ENCODE peak calls at places on chromosomes 11 and 22, in four cellular contexts. L, P, S and D are unnamed samples.

GRCh38 chr11:69138265-69138664 is 17.5 kb upstream of the SMIM38 start:
- DNase-seq in L (no peak), S (no peak), P (no peak), D (peak; percentile 51)

GRCh38 chr22:32717337-32718240 is 83.9 kb upstream of the TIMP3 start:
- DNase-seq in P (no peak), L (no peak), S (no peak), D (no peak)

GRCh38 chr11:123650901-123651300 is 3.5 kb downstream of the SCN3B start:
- DNase-seq in L (no peak), P (no peak), S (no peak), D (no peak)

GRCh38 chr11:129732926-129733325 is 82.7 kb upstream of the TMEM45B start:
- DNase-seq in P (peak; percentile 41), L (no peak), S (no peak), D (no peak)

GRCh38 chr11:60376601-60377000 is 1.7 kb upstream of the MS4A7 start:
- DNase-seq in P (no peak), L (no peak), S (no peak), D (no peak)

GRCh38 chr11:16881074-16881709 is 133.0 kb downstream of the PLEKHA7 start:
- DNase-seq in L (no peak), S (no peak), P (peak; percentile 84), D (peak; percentile 76)

GRCh38 chr11:71252782-71253730 is 679 bp upstream of the SHANK2 start:
- DNase-seq in L (no peak), P (peak; percentile 65), S (peak; percentile 53), D (peak; percentile 62)

GRCh38 chr22:27719535-27720227 is 81.9 kb downstream of the MN1 start:
- DNase-seq in S (no peak), L (no peak), P (no peak), D (no peak)

GRCh38 chr11:117835576-117835975 is 11.0 kb upstream of the FXYD2 start:
- DNase-seq in P (no peak), S (no peak), L (no peak), D (peak; percentile 4)

GRCh38 chr11:47451436-47451835 is 2.5 kb upstream of the RAPSN start:
- DNase-seq in P (no peak), S (no peak), L (no peak), D (no peak)

GRCh38 chr22:42283288-42284229 is 13.1 kb upstream of the TCF20 start:
- DNase-seq in L (peak; percentile 48), S (no peak), P (no peak), D (no peak)

GRCh38 chr11:121443688-121444275 is 8.3 kb upstream of the SORL1 start:
- DNase-seq in P (no peak), S (no peak), L (no peak), D (no peak)

GRCh38 chr11:114078423-114078822 is 18.9 kb downstream of the ZBTB16 start:
- DNase-seq in L (no peak), P (no peak), S (no peak), D (no peak)

GRCh38 chr22:29744902-29745301 is 21.9 kb downstream of the ZMAT5 start:
- DNase-seq in P (no peak), S (peak; percentile 16), L (no peak), D (peak; percentile 35)

GRCh38 chr11:129592191-129592590 is 216.5 kb downstream of the BARX2 start:
- DNase-seq in P (no peak), L (no peak), S (no peak), D (no peak)

GRCh38 chr22:43009444-43009843 is 5.5 kb downstream of the PACSIN2 start:
- DNase-seq in S (no peak), P (no peak), L (no peak), D (no peak)

GRCh38 chr11:50037282-50037681 is 4.6 kb downstream of the OR4C45 start:
- DNase-seq in P (no peak), L (no peak), S (no peak), D (no peak)

GRCh38 chr22:30277547-30278344 is 11.1 kb upstream of the OSM start:
- DNase-seq in L (no peak), S (no peak), P (no peak), D (no peak)

GRCh38 chr11:31325162-31325561 is 44.4 kb downstream of the DCDC1 start:
- DNase-seq in L (no peak), S (no peak), P (no peak), D (no peak)

GRCh38 chr11:19905280-19905853 is 192.7 kb downstream of the NAV2 start:
- DNase-seq in S (no peak), P (no peak), L (peak; percentile 58), D (no peak)

GRCh38 chr22:35409783-35410662 is 10.1 kb downstream of the MCM5 start:
- DNase-seq in S (peak; percentile 52), P (peak; percentile 65), L (no peak), D (no peak)

GRCh38 chr22:43011079-43011478 is 3.9 kb downstream of the PACSIN2 start:
- DNase-seq in S (no peak), L (no peak), P (no peak), D (peak; percentile 57)

GRCh38 chr11:20388096-20389055 is 860 bp downstream of the PRMT3 start:
- DNase-seq in L (no peak), P (peak; percentile 27), S (no peak), D (no peak)

GRCh38 chr22:46259374-46259773 is 3.8 kb downstream of the PKDREJ start:
- DNase-seq in L (no peak), P (no peak), S (no peak), D (no peak)

GRCh38 chr22:46263208-46263575 is at the start of gene PKDREJ:
- DNase-seq in S (no peak), P (no peak), L (no peak), D (no peak)

GRCh38 chr22:46260038-46260437 is 3.1 kb downstream of the PKDREJ start:
- DNase-seq in P (no peak), S (no peak), L (no peak), D (no peak)

GRCh38 chr22:46267431-46268279 is at the start of gene TTC38:
- DNase-seq in P (peak; percentile 95), L (peak; percentile 99), S (peak; percentile 94), D (peak; percentile 95)

DNA sequence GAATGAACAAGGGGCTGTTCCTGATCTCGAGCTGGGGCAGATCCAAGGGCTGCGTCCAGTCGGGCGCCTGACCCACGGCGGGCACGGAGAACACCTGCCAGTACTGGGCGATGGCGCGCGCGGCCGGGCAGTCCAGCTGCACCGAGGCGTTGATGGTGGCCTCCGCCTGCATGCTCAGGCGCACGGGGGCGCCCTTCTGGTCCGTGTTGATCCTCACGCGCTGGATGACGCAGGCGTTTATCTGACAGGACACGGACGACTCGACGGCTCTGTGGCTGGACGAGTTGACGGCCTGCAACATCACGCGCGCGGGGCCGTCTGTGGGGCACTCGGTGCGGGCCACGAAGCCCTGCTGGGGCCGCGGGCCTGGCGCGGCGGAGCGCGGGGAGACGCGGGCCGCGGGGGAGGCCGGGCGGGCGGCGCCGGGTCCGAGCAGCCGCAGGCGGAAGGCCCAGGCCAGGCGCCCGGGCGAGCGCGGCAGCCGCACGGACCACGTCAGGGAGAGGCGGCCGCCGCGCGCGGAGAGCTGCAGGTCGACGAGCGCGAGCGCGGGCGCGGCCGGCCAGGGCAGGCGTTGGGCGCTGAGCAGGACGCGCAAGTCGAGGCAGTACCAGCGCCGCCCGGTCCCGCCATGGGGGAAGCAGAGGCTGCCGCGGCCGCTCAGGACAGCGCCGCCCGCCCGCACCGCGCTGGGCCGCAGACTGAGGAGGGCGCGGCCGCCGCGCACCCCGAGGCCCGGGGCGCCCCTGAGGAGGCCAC is 515 bp downstream of the PKDREJ start:
- DNase-seq in P (peak; percentile 84), L (no peak), S (peak; percentile 71), D (peak; percentile 65)
- TF ChIP-seq CTCF in P (peak; percentile 55), L (no peak), S (no peak), D (no peak)

GRCh38 chr11:65868076-65868667 is 4.4 kb downstream of the EFEMP2 start:
- DNase-seq in L (peak; percentile 73), S (no peak), P (no peak), D (no peak)
- TF ChIP-seq POLR2AphosphoS5 in L (no peak), S (no peak), P (no peak), D (no peak)

GRCh38 chr22:19438286-19438685 is 5.9 kb downstream of the MRPL40 start:
- DNase-seq in L (no peak), P (no peak), S (no peak), D (no peak)
- TF ChIP-seq EP300 in L (no peak), P (no peak), S (no peak), D (no peak)

GRCh38 chr22:48488611-48489456 is 1338.8 kb downstream of the BRD1 start:
- DNase-seq in S (no peak), L (peak; percentile 54), P (no peak), D (no peak)

GRCh38 chr22:48486163-48486957 is 1341.3 kb downstream of the BRD1 start:
- DNase-seq in S (no peak), P (peak; percentile 6), L (no peak), D (no peak)

GRCh38 chr22:48490513-48491411 is 1336.9 kb downstream of the BRD1 start:
- DNase-seq in S (no peak), L (no peak), P (no peak), D (peak; percentile 23)

GRCh38 chr22:48489551-48490512 is 1337.8 kb downstream of the BRD1 start:
- DNase-seq in L (peak; percentile 48), P (no peak), S (no peak), D (peak; percentile 23)

DNA sequence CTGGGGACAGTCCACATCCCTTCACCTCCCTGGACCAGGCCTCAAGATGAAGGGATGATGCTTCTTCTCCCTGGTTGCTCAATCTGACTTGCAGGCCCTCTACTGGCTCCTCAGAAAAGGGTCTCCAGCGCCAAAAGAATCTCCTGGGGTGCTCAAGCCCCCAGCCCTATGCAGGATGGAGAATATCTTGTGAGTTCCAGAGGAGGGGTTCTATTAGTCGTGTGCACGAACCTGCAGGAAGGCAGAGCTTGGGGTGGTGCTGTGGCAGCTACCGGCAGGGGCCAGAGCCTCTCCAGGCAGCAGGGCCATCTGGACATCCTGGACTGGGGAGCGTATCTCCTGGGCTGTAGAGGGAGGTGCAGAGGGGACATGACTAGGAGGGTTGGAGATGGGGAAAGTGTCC is 1339.5 kb downstream of the BRD1 start:
- DNase-seq in S (no peak), L (peak; percentile 23), P (no peak), D (no peak)
- TF ChIP-seq CTCF in S (no peak), L (no peak), P (no peak), D (no peak)

GRCh38 chr11:61815790-61816735 is 740 bp downstream of the FADS1 start:
- DNase-seq in L (peak; percentile 81), P (peak; percentile 68), S (peak; percentile 52), D (peak; percentile 47)
- TF ChIP-seq POLR2AphosphoS5 in L (no peak), P (peak; percentile 10), S (peak; percentile 24), D (no peak)

GRCh38 chr22:37561209-37562048 is 1.1 kb downstream of the CDC42EP1 start:
- DNase-seq in P (peak; percentile 93), S (peak; percentile 95), L (peak; percentile 94), D (peak; percentile 95)
- TF ChIP-seq EP300 in P (no peak), S (no peak), L (no peak), D (no peak)